ENCODE peak calls at places on chromosomes 1 and 21, in eight cellular contexts. D, I, A, H, U, F, R and T are unnamed samples.

GRCh38 chr21:42031241-42031640 is 21.1 kb upstream of the ZBTB21 start:
- DNase-seq in H (no peak), R (no peak), D (no peak), F (no peak), A (no peak), I (no peak), U (no peak), T (no peak)

GRCh38 chr1:5915587-5916571 is 76.3 kb downstream of the NPHP4 start:
- DNase-seq in H (peak), U (peak), I (no peak), A (peak), D (no peak), R (peak), F (peak), T (peak)

GRCh38 chr21:34877485-34878128 is 171.5 kb downstream of the RUNX1 start:
- DNase-seq in R (no peak), U (no peak), A (no peak), F (peak), D (peak), H (peak), I (no peak), T (no peak)

GRCh38 chr21:41360072-41360821 is 1.6 kb upstream of the MX2 start:
- DNase-seq in I (no peak), U (peak), H (peak), R (no peak), A (peak), D (peak), F (peak), T (no peak)

GRCh38 chr1:229440821-229441537 is 7.1 kb upstream of the ACTA1 start:
- DNase-seq in F (peak), H (no peak), A (peak), U (no peak), D (no peak), R (no peak), I (no peak), T (no peak)

GRCh38 chr21:33820371-33820770 is 95.2 kb downstream of the ATP5PO start:
- DNase-seq in R (no peak), H (no peak), F (no peak), U (no peak), D (no peak), I (no peak), A (no peak), T (no peak)

GRCh38 chr1:212618466-212619210 is 10.1 kb downstream of the ATF3 start:
- DNase-seq in D (no peak), H (no peak), R (no peak), U (no peak), A (no peak), I (no peak), F (no peak), T (no peak)

GRCh38 chr21:40587786-40588353 is 259.1 kb downstream of the DSCAM start:
- DNase-seq in A (no peak), I (no peak), F (no peak), H (no peak), D (no peak), R (no peak), U (no peak), T (no peak)

GRCh38 chr21:30146558-30147282 is 19.9 kb downstream of the CLDN17 start:
- DNase-seq in F (peak), A (no peak), I (no peak), R (no peak), D (no peak), H (no peak), U (no peak), T (no peak)

DNA sequence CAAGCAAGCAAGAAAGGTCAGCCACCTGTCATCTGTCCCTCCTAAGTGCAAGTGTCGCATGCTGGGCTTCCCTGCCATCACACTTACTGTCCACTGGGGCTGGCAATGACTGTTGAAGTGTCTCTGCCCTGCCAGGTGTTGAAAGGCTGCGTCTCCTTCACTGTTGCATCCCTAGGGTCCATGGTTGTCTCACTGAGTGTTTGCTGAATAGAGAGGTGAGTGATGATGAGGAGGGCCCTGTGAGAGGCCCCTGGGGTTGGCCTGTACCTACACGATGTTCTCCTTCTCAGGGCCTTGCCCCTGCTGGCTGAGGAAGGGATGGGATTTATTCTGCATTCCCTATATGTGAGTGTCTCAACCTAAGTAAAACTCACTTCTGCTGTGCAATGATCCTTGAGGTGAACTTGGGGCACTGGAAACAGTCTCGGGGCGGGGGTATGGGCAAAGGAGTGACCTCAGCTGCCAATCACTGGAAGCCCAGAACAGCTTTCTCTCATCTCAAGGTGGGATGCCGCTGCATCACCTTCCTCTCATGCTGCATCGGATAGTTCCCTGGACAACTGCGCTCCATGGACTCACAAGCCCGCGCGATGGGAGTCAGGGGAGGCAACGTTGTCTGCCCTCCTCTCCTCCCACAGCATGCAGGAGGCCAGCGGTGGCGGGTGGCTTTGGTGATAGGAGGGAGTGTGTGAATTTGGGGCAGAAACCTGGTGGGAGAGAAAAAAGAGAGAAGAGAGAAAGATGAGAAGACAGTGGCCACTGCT is 35.9 kb upstream of the SOX13 start:
- DNase-seq in I (no peak), U (peak), A (no peak), R (no peak), H (no peak), D (no peak), F (no peak), T (no peak)
- TF ChIP-seq CTCF in I (no peak), U (peak), A (peak), R (peak), H (no peak), D (no peak), F (peak), T (no peak)

GRCh38 chr1:116853680-116854191 is 56.0 kb upstream of the PTGFRN start:
- DNase-seq in R (no peak), I (no peak), U (peak), A (no peak), F (peak), H (peak), D (no peak), T (no peak)
- H3K27ac ChIP-seq in R (no peak), I (no peak), U (peak), A (no peak), F (peak), H (peak), D (no peak), T (no peak)

DNA sequence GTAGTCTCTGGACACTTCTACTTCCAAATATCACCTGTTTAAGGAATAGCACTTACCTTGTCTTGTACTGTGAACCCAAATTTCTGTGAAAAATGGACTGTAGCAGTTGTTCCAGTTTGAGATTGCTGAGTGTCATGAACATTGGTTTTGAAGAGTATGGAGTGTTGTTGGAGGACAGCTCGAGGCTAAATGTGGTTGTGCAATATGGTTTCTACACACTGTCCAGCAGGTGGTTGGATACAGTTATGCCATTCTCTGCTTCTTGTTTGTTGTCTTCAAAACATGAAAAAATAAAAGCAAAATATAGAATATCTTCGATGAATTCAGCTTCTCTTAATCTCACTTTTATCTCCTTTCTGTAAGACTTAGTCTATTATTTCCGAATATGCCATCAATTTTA is 67.1 kb downstream of the DDR2 start:
- DNase-seq in R (no peak), F (no peak), A (no peak), D (no peak), I (no peak), U (no peak), H (no peak), T (no peak)
- TF ChIP-seq CTCF in R (no peak), F (no peak), A (no peak), D (no peak), I (no peak), U (no peak), H (no peak), T (no peak)

DNA sequence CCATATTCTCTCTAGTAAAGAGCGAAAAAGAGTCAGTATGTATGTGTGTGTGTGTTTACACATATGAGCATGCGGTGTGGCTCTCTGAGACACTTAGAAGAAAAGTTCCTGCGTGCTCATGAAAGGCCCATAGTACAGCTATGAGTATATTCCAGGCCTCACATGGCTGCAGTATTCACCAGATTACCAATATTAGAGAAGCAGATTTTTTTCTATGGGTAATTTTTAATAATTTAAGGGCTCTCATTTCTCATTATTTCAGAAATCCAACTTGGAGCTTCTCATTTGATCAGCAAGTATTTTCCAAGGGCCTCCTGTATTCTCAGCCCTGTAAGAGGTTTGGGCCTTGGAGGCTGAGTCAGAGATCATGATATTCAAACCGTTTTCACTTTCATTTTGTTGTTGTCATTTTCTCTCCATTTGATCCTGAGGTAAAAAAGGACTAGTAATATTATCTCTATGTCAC is 232.9 kb upstream of the SGIP1 start:
- DNase-seq in I (no peak), H (no peak), F (peak), A (no peak), D (no peak), U (no peak), R (no peak), T (no peak)
- H3K27ac ChIP-seq in I (peak), H (no peak), F (no peak), A (no peak), D (peak), U (no peak), R (peak), T (no peak)

GRCh38 chr1:160724445-160725242 is 13.0 kb upstream of the CD48 start:
- DNase-seq in H (no peak), R (no peak), F (no peak), I (no peak), D (no peak), A (no peak), U (peak), T (no peak)
- TF ChIP-seq CTCF in H (no peak), R (no peak), F (no peak), I (no peak), D (no peak), A (no peak), U (no peak), T (no peak)

GRCh38 chr1:47431534-47431933 is 6.3 kb upstream of the FOXD2 start:
- DNase-seq in F (no peak), R (no peak), D (no peak), U (peak), H (no peak), I (no peak), A (no peak), T (no peak)
- H3K27ac ChIP-seq in F (no peak), R (no peak), D (no peak), U (no peak), H (no peak), I (no peak), A (no peak), T (peak)

GRCh38 chr1:92310185-92310597 is 11.3 kb downstream of the RPAP2 start:
- DNase-seq in R (no peak), F (peak), D (no peak), H (no peak), U (peak), A (no peak), I (no peak), T (no peak)
- TF ChIP-seq CTCF in R (no peak), F (peak), D (peak), H (peak), U (peak), A (peak), I (peak), T (no peak)